ENCODE peak calls at places on chromosomes 2 and 18, in five cellular contexts. Z is GM23338, D is hepatocyte, P is keratinocyte, I is ovary. R is an unnamed sample.

GRCh38 chr2:30305235-30305634 is 73.9 kb downstream of the LBH start:
- DNase-seq in Z (no peak), D (no peak), P (no peak), I (no peak), R (no peak)

GRCh38 chr18:23087352-23087751 is 47.9 kb upstream of the CABLES1 start:
- DNase-seq in Z (no peak), D (no peak), P (no peak), I (no peak), R (no peak)

GRCh38 chr2:227796044-227796780 is 17.4 kb upstream of the CCL20 start:
- DNase-seq in Z (no peak), D (no peak), P (no peak), I (no peak), R (no peak)

GRCh38 chr2:85999131-85999831 is 106.4 kb downstream of the POLR1A start:
- DNase-seq in Z (no peak), D (peak; percentile 33), P (no peak), I (no peak), R (peak; percentile 45)

GRCh38 chr2:163800889-163801498 is 65.2 kb upstream of the FIGN start:
- DNase-seq in Z (no peak), D (peak; percentile 58), P (no peak), I (no peak), R (peak; percentile 71)

GRCh38 chr2:120831891-120832290 is 96.2 kb downstream of the GLI2 start:
- DNase-seq in Z (no peak), D (no peak), P (no peak), I (no peak), R (no peak)

GRCh38 chr2:175111200-175111657 is 56.8 kb downstream of the ATF2 start:
- DNase-seq in Z (peak; percentile 84), D (peak; percentile 41), P (peak; percentile 13), I (no peak), R (peak; percentile 68)

GRCh38 chr18:8162797-8163196 is 446.4 kb upstream of the RAB12 start:
- DNase-seq in Z (peak; percentile 9), D (peak; percentile 32), P (no peak), I (no peak), R (peak; percentile 81)

GRCh38 chr2:45643095-45643494 is 8.4 kb upstream of the PRKCE start:
- DNase-seq in Z (peak; percentile 27), D (no peak), P (no peak), I (no peak), R (peak; percentile 41)

GRCh38 chr18:37565985-37566478 is 434 bp upstream of the CELF4 start:
- DNase-seq in Z (peak; percentile 77), D (peak; percentile 80), P (no peak), I (peak; percentile 43), R (no peak)

GRCh38 chr18:9736942-9737813 is 29.1 kb downstream of the RAB31 start:
- DNase-seq in Z (no peak), D (peak; percentile 54), P (no peak), I (no peak), R (peak; percentile 61)
- H3K27ac ChIP-seq in Z (no peak overlapping the region), D (peak overlapping the region; percentile 73), P (peak overlapping the region; percentile 30), I (no peak overlapping the region), R (peak overlapping the region; percentile 39)

GRCh38 chr18:77013777-77014525 is 118.6 kb downstream of the MBP start:
- DNase-seq in Z (no peak), D (no peak), P (no peak), I (no peak), R (no peak)
- H3K27ac ChIP-seq in Z (no peak overlapping the region), D (no peak overlapping the region), P (no peak overlapping the region), I (peak overlapping the region; percentile 47), R (no peak overlapping the region)

GRCh38 chr2:27954771-27955384 is 64.3 kb downstream of the BABAM2 start:
- DNase-seq in Z (no peak), D (peak; percentile 38), P (peak; percentile 86), I (no peak), R (peak; percentile 85)
- H3K27ac ChIP-seq in Z (no peak overlapping the region), D (peak overlapping the region; percentile 73), P (peak overlapping the region; percentile 87), I (no peak overlapping the region), R (peak overlapping the region; percentile 13)

GRCh38 chr18:58447342-58448190 is 181.3 kb downstream of the ALPK2 start:
- DNase-seq in Z (peak; percentile 57), D (no peak), P (no peak), I (no peak), R (no peak)
- H3K27ac ChIP-seq in Z (peak overlapping the region; percentile 16), D (peak overlapping the region; percentile 36), P (no peak overlapping the region), I (no peak overlapping the region), R (no peak overlapping the region)

GRCh38 chr2:200321780-200322534 is 15.5 kb downstream of the SPATS2L start:
- DNase-seq in Z (no peak), D (no peak), P (no peak), I (no peak), R (no peak)
- H3K27ac ChIP-seq in Z (peak overlapping the region; percentile 9), D (no peak overlapping the region), P (peak overlapping the region; percentile 10), I (no peak overlapping the region), R (no peak overlapping the region)

GRCh38 chr18:44924750-44925534 is 244.3 kb downstream of the SETBP1 start:
- DNase-seq in Z (no peak), D (peak; percentile 23), P (no peak), I (no peak), R (no peak)
- H3K27ac ChIP-seq in Z (no peak overlapping the region), D (peak overlapping the region; percentile 69), P (no peak overlapping the region), I (no peak overlapping the region), R (no peak overlapping the region)

GRCh38 chr2:113240150-113240914 is 38.4 kb downstream of the PAX8 start:
- DNase-seq in Z (no peak), D (peak; percentile 60), P (peak; percentile 95), I (peak; percentile 67), R (peak; percentile 65)
- H3K27ac ChIP-seq in Z (no peak overlapping the region), D (peak overlapping the region; percentile 85), P (peak overlapping the region; percentile 97), I (no peak overlapping the region), R (peak overlapping the region; percentile 2)

GRCh38 chr18:14974576-14974975 is 226.6 kb downstream of the ANKRD30B start:
- DNase-seq in Z (no peak), D (no peak), P (no peak), I (no peak), R (no peak)
- H3K27ac ChIP-seq in Z (no peak overlapping the region), D (no peak overlapping the region), P (no peak overlapping the region), I (no peak overlapping the region), R (no peak overlapping the region)

DNA sequence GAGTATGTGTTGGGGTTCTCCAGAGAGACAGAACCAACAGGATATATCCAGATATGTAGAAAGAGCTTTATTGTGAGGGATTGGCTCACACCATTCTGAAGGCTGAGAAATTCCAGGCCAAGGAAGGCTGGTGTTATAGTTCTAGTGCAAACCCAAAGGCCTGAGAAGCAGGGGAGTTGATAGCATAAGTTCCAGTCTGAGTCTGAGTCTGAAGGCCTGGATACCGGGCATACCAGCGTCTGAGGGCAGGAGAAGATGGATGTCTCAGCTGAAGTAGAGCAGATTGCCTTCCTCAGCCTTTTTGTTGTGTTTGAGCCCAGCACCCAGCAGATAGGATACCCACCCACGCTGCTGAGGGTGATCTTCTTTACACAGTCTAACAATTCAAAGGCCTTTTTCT is 211.7 kb upstream of the RASGRP3 start:
- DNase-seq in Z (no peak), D (no peak), P (no peak), I (no peak), R (no peak)
- H3K27ac ChIP-seq in Z (no peak overlapping the region), D (no peak overlapping the region), P (no peak overlapping the region), I (no peak overlapping the region), R (no peak overlapping the region)